ENCODE peak calls at places on chromosome 22, in ten cellular contexts. F is activated CD4-positive, alpha-beta T cell treated with anti-CD3 and anti-CD28 coated beads, Interleukin-2, amount 50 U/mL, for 24 hours; C is iris pigment epithelial cell; Z is RWPE1; U is Ammon's horn; X is NCI-H446 treated with DMSO at 0.1 percent for 48 hours; S is activated CD8-positive, alpha-beta memory T cell treated with anti-CD3 and anti-CD28 coated beads for 24 hours; T is A549; W is WTC11; O is stimulated activated CD4-positive, alpha-beta T cell treated with anti-CD3 and anti-CD28 coated beads, TNF-alpha, amount 100 ng/mL, for 24 hours. H is an unnamed sample.

GRCh38 chr22:41445171-41446056 is 1.2 kb downstream of the TOB2 start:
- DNase-seq in F (no peak), C (peak), Z (no peak), U (peak), X (no peak), S (peak), T (no peak), W (peak), O (no peak), H (peak)

GRCh38 chr22:45268167-45268957 is 16.4 kb upstream of the UPK3A start:
- DNase-seq in F (no peak), C (no peak), Z (no peak), U (no peak), X (no peak), S (no peak), T (peak), W (peak), O (no peak), H (no peak)

GRCh38 chr22:20738394-20739089 is 35.4 kb upstream of the SERPIND1 start:
- DNase-seq in F (no peak), C (no peak), Z (no peak), U (no peak), X (no peak), S (no peak), T (no peak), W (no peak), O (no peak), H (no peak)

GRCh38 chr22:49997932-49998717 is 14.4 kb downstream of the IL17REL start:
- DNase-seq in F (no peak), C (no peak), Z (no peak), U (no peak), X (no peak), S (peak), T (no peak), W (no peak), O (no peak), H (no peak)

GRCh38 chr22:48044484-48045060 is 1282.1 kb downstream of the TBC1D22A start:
- DNase-seq in F (no peak), C (no peak), Z (no peak), U (peak), X (no peak), S (no peak), T (no peak), W (no peak), O (no peak), H (no peak)

GRCh38 chr22:41240377-41241132 is at the start of gene CHADL:
- DNase-seq in F (no peak), C (no peak), Z (no peak), U (peak), X (no peak), S (no peak), T (no peak), W (peak), O (no peak), H (no peak)

GRCh38 chr22:33919591-33920501 is at the start of gene LARGE1:
- DNase-seq in F (no peak), C (peak), Z (no peak), U (no peak), X (no peak), S (peak), T (peak), W (peak), O (no peak), H (peak)

GRCh38 chr22:47392729-47393128 is 630.3 kb downstream of the TBC1D22A start:
- DNase-seq in F (no peak), C (no peak), Z (no peak), U (no peak), X (no peak), S (no peak), T (no peak), W (no peak), O (no peak), H (no peak)

GRCh38 chr22:44496305-44496704 is 1.7 kb downstream of the RTL6 start:
- DNase-seq in F (no peak), C (no peak), Z (no peak), U (no peak), X (no peak), S (no peak), T (no peak), W (no peak), O (no peak), H (no peak)

GRCh38 chr22:46350111-46350510 is 14.6 kb downstream of the TRMU start:
- DNase-seq in F (no peak), C (no peak), Z (no peak), U (no peak), X (no peak), S (no peak), T (no peak), W (no peak), O (no peak), H (no peak)

GRCh38 chr22:35638408-35638807 is 9.8 kb upstream of the APOL6 start:
- DNase-seq in F (no peak), C (no peak), Z (no peak), U (peak), X (no peak), S (no peak), T (no peak), W (no peak), O (no peak), H (no peak)

GRCh38 chr22:21939392-21940319 is 13.0 kb downstream of the PPM1F start:
- DNase-seq in F (no peak), C (no peak), Z (no peak), U (peak), X (no peak), S (no peak), T (no peak), W (no peak), O (no peak), H (no peak)

GRCh38 chr22:17945851-17946690 is 78.3 kb downstream of the MICAL3 start:
- DNase-seq in F (no peak), C (no peak), Z (no peak), U (no peak), X (no peak), S (no peak), T (no peak), W (no peak), O (no peak), H (peak)

GRCh38 chr22:22770280-22770871 is 117.2 kb upstream of the IGLL5 start:
- DNase-seq in F (peak), C (peak), Z (peak), U (no peak), X (no peak), S (peak), T (peak), W (peak), O (no peak), H (no peak)

GRCh38 chr22:38963872-38964271 is 6.5 kb downstream of the APOBEC3A start:
- DNase-seq in F (no peak), C (no peak), Z (peak), U (no peak), X (no peak), S (no peak), T (no peak), W (no peak), O (no peak), H (no peak)

GRCh38 chr22:41369089-41369745 is 12.5 kb upstream of the TEF start:
- DNase-seq in F (no peak), C (no peak), Z (no peak), U (peak), X (no peak), S (no peak), T (no peak), W (no peak), O (no peak), H (no peak)

GRCh38 chr22:43326342-43326825 is 16.8 kb downstream of the SCUBE1 start:
- DNase-seq in F (no peak), C (no peak), Z (no peak), U (no peak), X (no peak), S (no peak), T (no peak), W (no peak), O (no peak), H (no peak)

GRCh38 chr22:24499706-24500105 is 4.6 kb downstream of the UPB1 start:
- DNase-seq in F (no peak), C (no peak), Z (no peak), U (no peak), X (no peak), S (no peak), T (no peak), W (no peak), O (no peak), H (no peak)

GRCh38 chr22:47123006-47123826 is 360.8 kb downstream of the TBC1D22A start:
- DNase-seq in F (no peak), C (no peak), Z (peak), U (no peak), X (no peak), S (no peak), T (no peak), W (no peak), O (no peak), H (no peak)

GRCh38 chr22:35327690-35328471 is 28.2 kb downstream of the TOM1 start:
- DNase-seq in F (no peak), C (no peak), Z (no peak), U (no peak), X (no peak), S (no peak), T (no peak), W (no peak), O (no peak), H (no peak)

GRCh38 chr22:44195189-44195871 is 14.6 kb downstream of the PARVG start:
- DNase-seq in F (no peak), C (no peak), Z (no peak), U (no peak), X (no peak), S (no peak), T (no peak), W (no peak), O (no peak), H (peak)

GRCh38 chr22:19610518-19611253 is 86.5 kb upstream of the CLDN5 start:
- DNase-seq in F (no peak), C (no peak), Z (no peak), U (no peak), X (no peak), S (peak), T (no peak), W (peak), O (no peak), H (no peak)

GRCh38 chr22:49247194-49247924 is 580.3 kb downstream of the BRD1 start:
- DNase-seq in F (no peak), C (no peak), Z (no peak), U (no peak), X (no peak), S (no peak), T (no peak), W (no peak), O (no peak), H (no peak)

GRCh38 chr22:17158568-17159503 is at the start of gene HDHD5:
- DNase-seq in F (peak), C (peak), Z (peak), U (peak), X (peak), S (peak), T (peak), W (peak), O (peak), H (peak)

GRCh38 chr22:31625661-31626426 is 36.2 kb downstream of the PISD start:
- DNase-seq in F (no peak), C (peak), Z (no peak), U (peak), X (no peak), S (no peak), T (no peak), W (peak), O (no peak), H (no peak)

H was measured in MM.1S.